ENCODE peak calls at places on chromosomes 7 and 10, in seven cellular contexts. P is mesothelial cell of epicardium, M is foreskin melanocyte, R is A172, H is adipocyte, N is RKO, D is esophagus squamous epithelium. Q is an unnamed sample.

GRCh38 chr7:101172005-101172853 is 6.9 kb upstream of the VGF start:
- DNase-seq in P (no peak), M (no peak), R (no peak), H (no peak), N (no peak), D (no peak), Q (peak; percentile 63)

GRCh38 chr7:155267023-155267422 is 30.7 kb upstream of the INSIG1 start:
- DNase-seq in P (no peak), M (no peak), R (no peak), H (no peak), N (no peak), D (no peak), Q (no peak)

GRCh38 chr10:32189400-32190084 is 133.3 kb upstream of the KIF5B start:
- DNase-seq in P (no peak), M (no peak), R (peak; percentile 42), H (no peak), N (peak; percentile 63), D (no peak), Q (no peak)

GRCh38 chr10:69473304-69473985 is 22.2 kb downstream of the TSPAN15 start:
- DNase-seq in P (no peak), M (no peak), R (no peak), H (no peak), N (no peak), D (no peak), Q (no peak)

GRCh38 chr10:50561816-50562215 is 61.9 kb downstream of the SGMS1 start:
- DNase-seq in P (no peak), M (no peak), R (no peak), H (peak; percentile 45), N (no peak), D (no peak), Q (no peak)

GRCh38 chr7:140060788-140061606 is 1.8 kb downstream of the PARP12 start:
- DNase-seq in P (no peak), M (no peak), R (no peak), H (peak; percentile 14), N (peak; percentile 26), D (no peak), Q (peak; percentile 24)

GRCh38 chr7:148050492-148051158 is 539.9 kb upstream of the C7orf33 start:
- DNase-seq in P (no peak), M (no peak), R (no peak), H (no peak), N (no peak), D (no peak), Q (no peak)

GRCh38 chr7:2609001-2609411 is 22.8 kb upstream of the TTYH3 start:
- DNase-seq in P (no peak), M (peak; percentile 90), R (no peak), H (peak; percentile 42), N (no peak), D (no peak), Q (no peak)

GRCh38 chr7:100089458-100090201 is 861 bp downstream of the COPS6 start:
- DNase-seq in P (no peak), M (no peak), R (peak; percentile 58), H (peak; percentile 43), N (peak; percentile 77), D (no peak), Q (no peak)

GRCh38 chr10:70560511-70560931 is 42.0 kb downstream of the PRF1 start:
- DNase-seq in P (no peak), M (no peak), R (no peak), H (no peak), N (no peak), D (no peak), Q (no peak)

GRCh38 chr10:32983333-32983909 is 25.4 kb upstream of the ITGB1 start:
- DNase-seq in P (no peak), M (peak; percentile 70), R (peak; percentile 96), H (peak; percentile 92), N (peak; percentile 99), D (no peak), Q (no peak)

GRCh38 chr7:27212587-27213149 is 12.8 kb upstream of the HOXA13 start:
- DNase-seq in P (no peak), M (no peak), R (no peak), H (no peak), N (no peak), D (no peak), Q (no peak)

GRCh38 chr10:121998462-121998861 is 9.5 kb downstream of the TACC2 start:
- DNase-seq in P (no peak), M (no peak), R (no peak), H (no peak), N (no peak), D (no peak), Q (no peak)

GRCh38 chr10:36559412-36559811 is 566.0 kb upstream of the ANKRD30A start:
- DNase-seq in P (no peak), M (no peak), R (peak; percentile 65), H (peak; percentile 62), N (no peak), D (no peak), Q (no peak)

GRCh38 chr7:1935176-1936005 is 265.3 kb downstream of the ELFN1 start:
- DNase-seq in P (no peak), M (no peak), R (no peak), H (no peak), N (no peak), D (no peak), Q (no peak)

GRCh38 chr7:79782256-79782655 is 328.8 kb upstream of the MAGI2 start:
- DNase-seq in P (no peak), M (no peak), R (no peak), H (no peak), N (no peak), D (no peak), Q (no peak)

GRCh38 chr7:48350515-48350914 is 179.3 kb downstream of the ABCA13 start:
- DNase-seq in P (no peak), M (no peak), R (no peak), H (no peak), N (no peak), D (no peak), Q (no peak)

GRCh38 chr10:72455889-72456588 is 101.3 kb upstream of the DNAJB12 start:
- DNase-seq in P (no peak), M (peak; percentile 17), R (no peak), H (no peak), N (no peak), D (no peak), Q (no peak)

GRCh38 chr10:10804998-10805737 is 212.5 kb upstream of the CELF2 start:
- DNase-seq in P (no peak), M (no peak), R (no peak), H (no peak), N (peak; percentile 48), D (no peak), Q (no peak)

GRCh38 chr10:58570307-58570723 is 57.6 kb downstream of the BICC1 start:
- DNase-seq in P (no peak), M (no peak), R (no peak), H (peak; percentile 70), N (no peak), D (no peak), Q (no peak)

GRCh38 chr10:129483427-129484010 is 16.5 kb downstream of the MGMT start:
- DNase-seq in P (no peak), M (no peak), R (no peak), H (no peak), N (peak; percentile 20), D (no peak), Q (no peak)

GRCh38 chr10:60803433-60803832 is 25.2 kb downstream of the CDK1 start:
- DNase-seq in P (no peak), M (no peak), R (no peak), H (no peak), N (no peak), D (no peak), Q (no peak)

Q was measured in NCI-H774.